ENCODE peak calls at places on chromosomes 16 and 17, in six cellular contexts. F, A, Z, M, N and D are unnamed samples.
A peak's percentile ranks its signal among the peaks of the same experiment; 100 is the strongest.

GRCh38 chr17:55038291-55038690 is 69.7 kb downstream of the STXBP4 start:
- DNase-seq in Z (no peak), N (no peak), M (no peak), F (no peak), A (no peak), D (no peak)

GRCh38 chr17:70661342-70662222 is 492.2 kb downstream of the KCNJ2 start:
- DNase-seq in A (no peak), M (peak; percentile 10), N (no peak), Z (no peak), F (no peak), D (no peak)

GRCh38 chr16:62408760-62409159 is 372.5 kb upstream of the CDH8 start:
- DNase-seq in A (peak; percentile 5), N (no peak), Z (no peak), F (no peak), M (no peak), D (no peak)

GRCh38 chr17:51050291-51051033 is 70.2 kb downstream of the SPAG9 start:
- DNase-seq in M (peak; percentile 49), Z (no peak), F (peak; percentile 65), A (no peak), N (no peak), D (peak; percentile 38)

GRCh38 chr16:17070882-17071592 is 399.7 kb downstream of the XYLT1 start:
- DNase-seq in F (peak; percentile 88), A (peak; percentile 5), Z (no peak), N (no peak), M (no peak), D (no peak)

GRCh38 chr17:43754947-43755346 is 3.6 kb downstream of the SOST start:
- DNase-seq in A (no peak), M (no peak), F (no peak), N (no peak), Z (no peak), D (no peak)

GRCh38 chr17:60102632-60103047 is 23.9 kb upstream of the HEATR6 start:
- DNase-seq in A (peak; percentile 26), N (no peak), F (peak; percentile 72), Z (no peak), M (no peak), D (peak; percentile 79)

GRCh38 chr17:37608369-37609169 is 649 bp downstream of the SYNRG start:
- DNase-seq in F (peak; percentile 54), Z (no peak), N (no peak), A (peak; percentile 64), M (no peak), D (peak; percentile 40)

GRCh38 chr17:14595656-14596055 is 294.8 kb downstream of the HS3ST3B1 start:
- DNase-seq in Z (no peak), A (no peak), M (no peak), N (no peak), F (no peak), D (no peak)

GRCh38 chr17:72255481-72255880 is 134.7 kb downstream of the SOX9 start:
- DNase-seq in Z (no peak), F (no peak), N (no peak), A (no peak), M (no peak), D (no peak)

GRCh38 chr17:48055531-48056245 is 7.5 kb downstream of the NFE2L1 start:
- DNase-seq in Z (no peak), M (peak; percentile 72), A (no peak), N (no peak), F (peak; percentile 48), D (peak; percentile 69)

GRCh38 chr17:27244481-27245223 is 49.3 kb upstream of the WSB1 start:
- DNase-seq in F (no peak), A (no peak), N (peak; percentile 56), M (peak; percentile 48), Z (no peak), D (peak; percentile 99)

GRCh38 chr16:69286941-69287713 is 24.0 kb upstream of the VPS4A start:
- DNase-seq in N (peak; percentile 62), Z (no peak), M (peak; percentile 56), F (peak; percentile 71), A (peak; percentile 28), D (peak; percentile 86)

GRCh38 chr16:52500963-52501362 is 46.0 kb downstream of the TOX3 start:
- DNase-seq in N (no peak), M (no peak), Z (no peak), F (no peak), A (no peak), D (no peak)

DNA sequence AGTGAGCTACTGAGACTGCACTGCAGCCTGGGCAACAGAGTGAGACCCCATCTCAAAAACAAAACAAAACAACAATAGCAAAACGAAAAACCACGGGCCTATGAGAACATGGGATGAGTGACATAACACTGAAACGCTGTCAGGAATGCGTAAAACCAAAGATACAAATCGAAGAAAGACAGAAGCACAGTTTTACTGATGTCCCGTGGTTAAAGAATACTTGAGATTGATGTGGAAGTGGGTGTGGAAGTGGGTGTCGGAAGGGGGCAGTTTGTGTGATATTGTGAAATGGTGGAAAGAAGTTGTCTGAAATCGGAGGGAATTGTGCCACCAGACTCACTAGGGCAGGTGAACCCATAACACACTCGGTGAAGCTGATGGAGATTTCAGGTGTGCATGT is 9.5 kb downstream of the ST6GALNAC2 start:
- DNase-seq in N (no peak), Z (no peak), M (no peak), F (no peak), A (no peak), D (no peak)
- TF ChIP-seq CTCF in N (no peak), Z (no peak), M (no peak), F (no peak), A (no peak), D (no peak)

GRCh38 chr16:89166696-89167424 is 4.7 kb upstream of the CDH15 start:
- DNase-seq in F (no peak), A (no peak), Z (no peak), M (no peak), N (no peak), D (peak; percentile 25)

GRCh38 chr16:89169778-89170177 is 1.8 kb upstream of the CDH15 start:
- DNase-seq in F (no peak), N (no peak), A (no peak), Z (no peak), M (no peak), D (no peak)

GRCh38 chr16:89167425-89167941 is 4.1 kb upstream of the CDH15 start:
- DNase-seq in Z (peak; percentile 82), M (peak; percentile 97), A (peak; percentile 98), F (peak; percentile 90), N (peak; percentile 78), D (peak; percentile 81)

GRCh38 chr16:89170346-89171215 is 967 bp upstream of the CDH15 start:
- DNase-seq in A (no peak), F (peak; percentile 46), M (peak; percentile 86), Z (no peak), N (no peak), D (no peak)

DNA sequence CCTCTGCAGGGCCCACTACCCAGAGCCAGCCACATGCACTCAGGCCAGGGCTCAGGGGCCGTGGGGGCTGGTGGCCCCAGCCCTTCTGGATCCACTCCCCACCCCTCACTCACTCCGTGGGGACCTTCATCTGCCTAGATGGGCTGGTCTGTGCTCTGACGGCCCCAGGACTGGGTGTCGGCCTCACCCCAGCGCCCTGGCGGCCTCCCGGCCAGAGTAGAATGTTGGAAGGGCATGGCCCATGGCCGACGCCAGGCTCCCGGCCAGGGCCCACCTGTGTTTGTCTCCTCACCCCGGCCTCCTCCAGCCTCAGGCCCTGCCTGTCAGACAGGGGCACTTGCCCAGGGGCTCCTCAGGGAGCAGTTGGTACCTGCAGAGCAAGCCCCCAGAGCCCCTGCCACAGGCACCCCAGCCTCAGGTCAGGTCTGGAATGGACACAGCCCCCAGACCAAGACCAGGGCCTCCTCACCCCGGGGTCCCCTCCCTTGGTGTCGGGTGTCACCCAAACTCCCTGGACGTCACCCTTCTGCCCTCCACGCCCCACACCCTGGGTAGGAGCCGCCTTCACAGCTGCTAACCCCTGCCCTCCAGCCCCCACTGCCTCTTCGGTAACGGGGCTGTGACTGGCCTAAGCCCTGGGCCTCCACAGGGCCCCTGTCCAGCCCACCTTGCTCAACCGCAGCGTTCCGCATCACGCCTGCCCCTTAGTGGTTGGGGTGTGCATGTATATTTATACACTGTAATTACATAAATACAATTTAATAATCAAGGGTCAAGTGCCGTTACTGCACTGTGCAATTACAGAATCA is 3.0 kb upstream of the CDH15 start:
- DNase-seq in Z (no peak), M (peak; percentile 42), A (no peak), N (no peak), F (no peak), D (no peak)
- TF ChIP-seq CTCF in Z (no peak), M (peak; percentile 12), A (no peak), N (no peak), F (no peak), D (peak; percentile 2)

GRCh38 chr16:19213885-19214284 is 45.8 kb downstream of the SYT17 start:
- DNase-seq in Z (no peak), N (no peak), F (no peak), A (no peak), M (no peak), D (no peak)
- TF ChIP-seq CTCF in Z (no peak), N (no peak), F (peak; percentile 18), A (no peak), M (no peak), D (no peak)

GRCh38 chr16:2720063-2720455 is at the start of gene PRSS27:
- DNase-seq in N (no peak), F (no peak), Z (no peak), A (no peak), M (peak; percentile 22), D (no peak)
- TF ChIP-seq CTCF in N (no peak), F (no peak), Z (no peak), A (no peak), M (no peak), D (no peak)

GRCh38 chr17:17774009-17774881 is 62.5 kb downstream of the SREBF1 start:
- DNase-seq in F (no peak), M (no peak), Z (peak; percentile 73), A (no peak), N (peak; percentile 34), D (peak; percentile 42)
- TF ChIP-seq CTCF in F (no peak), M (no peak), Z (peak; percentile 52), A (no peak), N (peak; percentile 40), D (peak; percentile 41)

GRCh38 chr16:74727903-74728302 is 27.2 kb upstream of the MLKL start:
- DNase-seq in N (no peak), A (no peak), Z (no peak), F (no peak), M (no peak), D (no peak)

GRCh38 chr16:74726736-74727135 is 26.1 kb upstream of the MLKL start:
- DNase-seq in Z (no peak), N (no peak), F (no peak), A (no peak), M (no peak), D (peak; percentile 37)

GRCh38 chr16:74731853-74732477 is 31.3 kb upstream of the MLKL start:
- DNase-seq in F (no peak), M (no peak), Z (no peak), N (no peak), A (no peak), D (no peak)

GRCh38 chr16:74732951-74733350 is 32.3 kb upstream of the MLKL start:
- DNase-seq in A (no peak), Z (no peak), N (no peak), M (no peak), F (no peak), D (no peak)

DNA sequence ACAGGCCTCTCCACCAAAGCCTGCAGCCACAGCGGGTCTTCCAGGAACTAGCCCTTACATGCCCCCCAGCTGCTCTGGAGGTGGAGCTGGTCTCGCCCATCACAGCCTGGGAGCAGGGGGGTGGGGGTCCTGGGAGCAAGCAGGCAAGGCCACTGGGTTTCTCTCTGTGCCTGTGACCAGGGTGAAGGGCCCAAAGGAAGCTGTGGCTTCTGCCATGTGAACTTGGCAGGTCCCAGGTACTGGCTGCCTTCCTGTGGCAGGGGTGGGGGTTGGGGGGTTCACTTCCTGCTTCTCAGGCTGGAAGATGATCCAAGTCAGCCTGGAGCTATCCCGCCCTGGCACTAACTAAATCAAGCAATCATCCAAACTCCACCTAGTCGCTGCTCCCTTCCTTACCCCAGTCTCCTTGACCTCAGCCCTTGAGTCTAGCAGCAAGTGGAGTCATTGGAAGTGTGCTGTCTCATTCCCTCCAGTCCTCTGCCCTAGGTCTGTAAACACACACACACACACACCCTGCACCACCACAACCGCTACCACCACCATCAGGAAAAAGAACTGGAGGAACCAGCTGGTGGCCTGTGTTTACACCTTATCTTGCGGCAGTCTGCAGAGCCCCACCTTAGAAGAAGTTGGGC is 29.5 kb upstream of the MLKL start:
- DNase-seq in N (no peak), A (no peak), Z (peak; percentile 81), M (peak; percentile 78), F (no peak), D (no peak)
- TF ChIP-seq CTCF in N (no peak), A (no peak), Z (no peak), M (no peak), F (no peak), D (no peak)